ENCODE peak calls at places on chromosome X, in nine cellular contexts. One of them, this sample, is unnamed.

GRCh38 chrX:3345281-3346081 is 971 bp downstream of the MXRA5 start:
- DNase-seq in NAMALWA: no peak
- DNase-seq in activated CD4-positive, alpha-beta T cell treated with anti-CD3 and anti-CD28 coated beads for 4 hours: no peak
- DNase-seq in fibroblast of pulmonary artery: peak
- DNase-seq in NCI-H1417: no peak
- DNase-seq in non-pigmented ciliary epithelial cell: no peak
- DNase-seq in RCC 7860: no peak
- DNase-seq in ecto neural progenitor cell: peak
- DNase-seq in stimulated activated CD4-positive, alpha-beta T cell treated with anti-CD3 and anti-CD28 coated beads, Interleukin-1b, Interleukin-23, amount 100 ng/mL, for 48 hours: no peak
- DNase-seq in this sample: peak

GRCh38 chrX:14997271-14997670 is 124.0 kb downstream of the MOSPD2 start:
- DNase-seq in RCC 7860: no peak
- DNase-seq in stimulated activated CD4-positive, alpha-beta T cell treated with anti-CD3 and anti-CD28 coated beads, Interleukin-1b, Interleukin-23, amount 100 ng/mL, for 48 hours: no peak
- DNase-seq in fibroblast of pulmonary artery: no peak
- DNase-seq in non-pigmented ciliary epithelial cell: no peak
- DNase-seq in activated CD4-positive, alpha-beta T cell treated with anti-CD3 and anti-CD28 coated beads for 4 hours: no peak
- DNase-seq in NAMALWA: no peak
- DNase-seq in NCI-H1417: no peak
- DNase-seq in ecto neural progenitor cell: no peak
- DNase-seq in this sample: no peak

GRCh38 chrX:150507251-150507856 is 61.1 kb upstream of the MTM1 start:
- DNase-seq in fibroblast of pulmonary artery: no peak
- DNase-seq in stimulated activated CD4-positive, alpha-beta T cell treated with anti-CD3 and anti-CD28 coated beads, Interleukin-1b, Interleukin-23, amount 100 ng/mL, for 48 hours: no peak
- DNase-seq in ecto neural progenitor cell: no peak
- DNase-seq in RCC 7860: no peak
- DNase-seq in non-pigmented ciliary epithelial cell: no peak
- DNase-seq in NCI-H1417: no peak
- DNase-seq in activated CD4-positive, alpha-beta T cell treated with anti-CD3 and anti-CD28 coated beads for 4 hours: no peak
- DNase-seq in NAMALWA: no peak
- DNase-seq in this sample: no peak

GRCh38 chrX:23870041-23870440 is 37.7 kb downstream of the APOO start:
- DNase-seq in activated CD4-positive, alpha-beta T cell treated with anti-CD3 and anti-CD28 coated beads for 4 hours: no peak
- DNase-seq in fibroblast of pulmonary artery: no peak
- DNase-seq in NCI-H1417: no peak
- DNase-seq in NAMALWA: no peak
- DNase-seq in RCC 7860: no peak
- DNase-seq in non-pigmented ciliary epithelial cell: no peak
- DNase-seq in ecto neural progenitor cell: no peak
- DNase-seq in stimulated activated CD4-positive, alpha-beta T cell treated with anti-CD3 and anti-CD28 coated beads, Interleukin-1b, Interleukin-23, amount 100 ng/mL, for 48 hours: no peak
- DNase-seq in this sample: no peak

GRCh38 chrX:121642415-121642814 is 595.0 kb downstream of the GLUD2 start:
- DNase-seq in NAMALWA: no peak
- DNase-seq in fibroblast of pulmonary artery: peak
- DNase-seq in NCI-H1417: no peak
- DNase-seq in ecto neural progenitor cell: no peak
- DNase-seq in RCC 7860: peak
- DNase-seq in non-pigmented ciliary epithelial cell: no peak
- DNase-seq in activated CD4-positive, alpha-beta T cell treated with anti-CD3 and anti-CD28 coated beads for 4 hours: no peak
- DNase-seq in stimulated activated CD4-positive, alpha-beta T cell treated with anti-CD3 and anti-CD28 coated beads, Interleukin-1b, Interleukin-23, amount 100 ng/mL, for 48 hours: no peak
- DNase-seq in this sample: no peak

GRCh38 chrX:108699368-108699767 is 37.0 kb downstream of the IRS4 start:
- DNase-seq in ecto neural progenitor cell: no peak
- DNase-seq in stimulated activated CD4-positive, alpha-beta T cell treated with anti-CD3 and anti-CD28 coated beads, Interleukin-1b, Interleukin-23, amount 100 ng/mL, for 48 hours: no peak
- DNase-seq in activated CD4-positive, alpha-beta T cell treated with anti-CD3 and anti-CD28 coated beads for 4 hours: no peak
- DNase-seq in fibroblast of pulmonary artery: peak
- DNase-seq in NAMALWA: peak
- DNase-seq in RCC 7860: no peak
- DNase-seq in NCI-H1417: peak
- DNase-seq in non-pigmented ciliary epithelial cell: no peak
- DNase-seq in this sample: no peak

GRCh38 chrX:68732906-68733493 is 85.5 kb downstream of the STARD8 start:
- DNase-seq in NCI-H1417: peak
- DNase-seq in NAMALWA: peak
- DNase-seq in stimulated activated CD4-positive, alpha-beta T cell treated with anti-CD3 and anti-CD28 coated beads, Interleukin-1b, Interleukin-23, amount 100 ng/mL, for 48 hours: peak
- DNase-seq in ecto neural progenitor cell: peak
- DNase-seq in fibroblast of pulmonary artery: peak
- DNase-seq in RCC 7860: no peak
- DNase-seq in activated CD4-positive, alpha-beta T cell treated with anti-CD3 and anti-CD28 coated beads for 4 hours: peak
- DNase-seq in non-pigmented ciliary epithelial cell: no peak
- DNase-seq in this sample: peak

GRCh38 chrX:149493567-149494562 is 11.2 kb downstream of the IDS start:
- DNase-seq in activated CD4-positive, alpha-beta T cell treated with anti-CD3 and anti-CD28 coated beads for 4 hours: no peak
- DNase-seq in NAMALWA: peak
- DNase-seq in fibroblast of pulmonary artery: no peak
- DNase-seq in RCC 7860: peak
- DNase-seq in non-pigmented ciliary epithelial cell: no peak
- DNase-seq in stimulated activated CD4-positive, alpha-beta T cell treated with anti-CD3 and anti-CD28 coated beads, Interleukin-1b, Interleukin-23, amount 100 ng/mL, for 48 hours: no peak
- DNase-seq in ecto neural progenitor cell: no peak
- DNase-seq in NCI-H1417: no peak
- DNase-seq in this sample: peak

GRCh38 chrX:4805559-4805958 is 1092.1 kb upstream of the PRKX start:
- DNase-seq in non-pigmented ciliary epithelial cell: no peak
- DNase-seq in fibroblast of pulmonary artery: no peak
- DNase-seq in stimulated activated CD4-positive, alpha-beta T cell treated with anti-CD3 and anti-CD28 coated beads, Interleukin-1b, Interleukin-23, amount 100 ng/mL, for 48 hours: no peak
- DNase-seq in RCC 7860: no peak
- DNase-seq in ecto neural progenitor cell: no peak
- DNase-seq in activated CD4-positive, alpha-beta T cell treated with anti-CD3 and anti-CD28 coated beads for 4 hours: no peak
- DNase-seq in NAMALWA: no peak
- DNase-seq in NCI-H1417: no peak
- DNase-seq in this sample: no peak

GRCh38 chrX:153301746-153302145 is 19.8 kb downstream of the PNMA6F start:
- DNase-seq in NCI-H1417: no peak
- DNase-seq in non-pigmented ciliary epithelial cell: no peak
- DNase-seq in NAMALWA: no peak
- DNase-seq in stimulated activated CD4-positive, alpha-beta T cell treated with anti-CD3 and anti-CD28 coated beads, Interleukin-1b, Interleukin-23, amount 100 ng/mL, for 48 hours: no peak
- DNase-seq in ecto neural progenitor cell: no peak
- DNase-seq in RCC 7860: no peak
- DNase-seq in fibroblast of pulmonary artery: no peak
- DNase-seq in activated CD4-positive, alpha-beta T cell treated with anti-CD3 and anti-CD28 coated beads for 4 hours: no peak
- DNase-seq in this sample: no peak

GRCh38 chrX:43970528-43970927 is 2.7 kb downstream of the NDP start:
- DNase-seq in non-pigmented ciliary epithelial cell: no peak
- DNase-seq in stimulated activated CD4-positive, alpha-beta T cell treated with anti-CD3 and anti-CD28 coated beads, Interleukin-1b, Interleukin-23, amount 100 ng/mL, for 48 hours: no peak
- DNase-seq in fibroblast of pulmonary artery: no peak
- DNase-seq in NCI-H1417: no peak
- DNase-seq in ecto neural progenitor cell: no peak
- DNase-seq in NAMALWA: no peak
- DNase-seq in RCC 7860: peak
- DNase-seq in activated CD4-positive, alpha-beta T cell treated with anti-CD3 and anti-CD28 coated beads for 4 hours: no peak
- DNase-seq in this sample: no peak

GRCh38 chrX:114842181-114842580 is 175.2 kb downstream of the IL13RA2 start:
- DNase-seq in NAMALWA: no peak
- DNase-seq in RCC 7860: no peak
- DNase-seq in NCI-H1417: no peak
- DNase-seq in stimulated activated CD4-positive, alpha-beta T cell treated with anti-CD3 and anti-CD28 coated beads, Interleukin-1b, Interleukin-23, amount 100 ng/mL, for 48 hours: no peak
- DNase-seq in fibroblast of pulmonary artery: no peak
- DNase-seq in non-pigmented ciliary epithelial cell: no peak
- DNase-seq in ecto neural progenitor cell: no peak
- DNase-seq in activated CD4-positive, alpha-beta T cell treated with anti-CD3 and anti-CD28 coated beads for 4 hours: no peak
- DNase-seq in this sample: no peak

GRCh38 chrX:40459576-40460158 is 121.1 kb upstream of the ATP6AP2 start:
- DNase-seq in RCC 7860: no peak
- DNase-seq in fibroblast of pulmonary artery: no peak
- DNase-seq in NAMALWA: no peak
- DNase-seq in NCI-H1417: no peak
- DNase-seq in non-pigmented ciliary epithelial cell: no peak
- DNase-seq in stimulated activated CD4-positive, alpha-beta T cell treated with anti-CD3 and anti-CD28 coated beads, Interleukin-1b, Interleukin-23, amount 100 ng/mL, for 48 hours: no peak
- DNase-seq in activated CD4-positive, alpha-beta T cell treated with anti-CD3 and anti-CD28 coated beads for 4 hours: no peak
- DNase-seq in ecto neural progenitor cell: peak
- DNase-seq in this sample: no peak

GRCh38 chrX:18099745-18100144 is 120.9 kb downstream of the BEND2 start:
- DNase-seq in activated CD4-positive, alpha-beta T cell treated with anti-CD3 and anti-CD28 coated beads for 4 hours: no peak
- DNase-seq in fibroblast of pulmonary artery: no peak
- DNase-seq in non-pigmented ciliary epithelial cell: no peak
- DNase-seq in stimulated activated CD4-positive, alpha-beta T cell treated with anti-CD3 and anti-CD28 coated beads, Interleukin-1b, Interleukin-23, amount 100 ng/mL, for 48 hours: no peak
- DNase-seq in NAMALWA: no peak
- DNase-seq in NCI-H1417: no peak
- DNase-seq in ecto neural progenitor cell: no peak
- DNase-seq in RCC 7860: no peak
- DNase-seq in this sample: no peak

GRCh38 chrX:10755477-10756334 is 135.3 kb upstream of the MID1 start:
- DNase-seq in NAMALWA: no peak
- DNase-seq in NCI-H1417: no peak
- DNase-seq in non-pigmented ciliary epithelial cell: peak
- DNase-seq in RCC 7860: peak
- DNase-seq in ecto neural progenitor cell: no peak
- DNase-seq in fibroblast of pulmonary artery: peak
- DNase-seq in activated CD4-positive, alpha-beta T cell treated with anti-CD3 and anti-CD28 coated beads for 4 hours: no peak
- DNase-seq in stimulated activated CD4-positive, alpha-beta T cell treated with anti-CD3 and anti-CD28 coated beads, Interleukin-1b, Interleukin-23, amount 100 ng/mL, for 48 hours: no peak
- DNase-seq in this sample: no peak

GRCh38 chrX:42276982-42277690 is 353.8 kb upstream of the CASK start:
- DNase-seq in activated CD4-positive, alpha-beta T cell treated with anti-CD3 and anti-CD28 coated beads for 4 hours: no peak
- DNase-seq in non-pigmented ciliary epithelial cell: no peak
- DNase-seq in fibroblast of pulmonary artery: no peak
- DNase-seq in stimulated activated CD4-positive, alpha-beta T cell treated with anti-CD3 and anti-CD28 coated beads, Interleukin-1b, Interleukin-23, amount 100 ng/mL, for 48 hours: no peak
- DNase-seq in RCC 7860: no peak
- DNase-seq in ecto neural progenitor cell: no peak
- DNase-seq in NCI-H1417: no peak
- DNase-seq in NAMALWA: no peak
- DNase-seq in this sample: no peak

GRCh38 chrX:34638116-34638515 is 19.0 kb downstream of the TMEM47 start:
- DNase-seq in NAMALWA: peak
- DNase-seq in fibroblast of pulmonary artery: peak
- DNase-seq in NCI-H1417: peak
- DNase-seq in stimulated activated CD4-positive, alpha-beta T cell treated with anti-CD3 and anti-CD28 coated beads, Interleukin-1b, Interleukin-23, amount 100 ng/mL, for 48 hours: no peak
- DNase-seq in non-pigmented ciliary epithelial cell: no peak
- DNase-seq in ecto neural progenitor cell: no peak
- DNase-seq in RCC 7860: peak
- DNase-seq in activated CD4-positive, alpha-beta T cell treated with anti-CD3 and anti-CD28 coated beads for 4 hours: no peak
- DNase-seq in this sample: no peak

GRCh38 chrX:108148524-108148923 is 56.9 kb downstream of the ATG4A start:
- DNase-seq in RCC 7860: no peak
- DNase-seq in fibroblast of pulmonary artery: no peak
- DNase-seq in activated CD4-positive, alpha-beta T cell treated with anti-CD3 and anti-CD28 coated beads for 4 hours: no peak
- DNase-seq in NCI-H1417: no peak
- DNase-seq in NAMALWA: no peak
- DNase-seq in ecto neural progenitor cell: no peak
- DNase-seq in non-pigmented ciliary epithelial cell: no peak
- DNase-seq in stimulated activated CD4-positive, alpha-beta T cell treated with anti-CD3 and anti-CD28 coated beads, Interleukin-1b, Interleukin-23, amount 100 ng/mL, for 48 hours: no peak
- DNase-seq in this sample: no peak

GRCh38 chrX:133859860-133860259 is 125.5 kb downstream of the GPC3 start:
- DNase-seq in RCC 7860: no peak
- DNase-seq in activated CD4-positive, alpha-beta T cell treated with anti-CD3 and anti-CD28 coated beads for 4 hours: no peak
- DNase-seq in fibroblast of pulmonary artery: peak
- DNase-seq in ecto neural progenitor cell: no peak
- DNase-seq in non-pigmented ciliary epithelial cell: no peak
- DNase-seq in stimulated activated CD4-positive, alpha-beta T cell treated with anti-CD3 and anti-CD28 coated beads, Interleukin-1b, Interleukin-23, amount 100 ng/mL, for 48 hours: no peak
- DNase-seq in NAMALWA: no peak
- DNase-seq in NCI-H1417: no peak
- DNase-seq in this sample: no peak

GRCh38 chrX:38811515-38812239 is 10.4 kb downstream of the MID1IP1 start:
- DNase-seq in NCI-H1417: no peak
- DNase-seq in stimulated activated CD4-positive, alpha-beta T cell treated with anti-CD3 and anti-CD28 coated beads, Interleukin-1b, Interleukin-23, amount 100 ng/mL, for 48 hours: no peak
- DNase-seq in RCC 7860: no peak
- DNase-seq in ecto neural progenitor cell: no peak
- DNase-seq in non-pigmented ciliary epithelial cell: no peak
- DNase-seq in activated CD4-positive, alpha-beta T cell treated with anti-CD3 and anti-CD28 coated beads for 4 hours: no peak
- DNase-seq in fibroblast of pulmonary artery: peak
- DNase-seq in NAMALWA: no peak
- DNase-seq in this sample: no peak

GRCh38 chrX:100413231-100413630 is 3.2 kb upstream of the PCDH19 start:
- DNase-seq in activated CD4-positive, alpha-beta T cell treated with anti-CD3 and anti-CD28 coated beads for 4 hours: no peak
- DNase-seq in ecto neural progenitor cell: no peak
- DNase-seq in NAMALWA: peak
- DNase-seq in stimulated activated CD4-positive, alpha-beta T cell treated with anti-CD3 and anti-CD28 coated beads, Interleukin-1b, Interleukin-23, amount 100 ng/mL, for 48 hours: no peak
- DNase-seq in fibroblast of pulmonary artery: peak
- DNase-seq in RCC 7860: peak
- DNase-seq in non-pigmented ciliary epithelial cell: peak
- DNase-seq in NCI-H1417: peak
- DNase-seq in this sample: no peak

GRCh38 chrX:39985551-39985950 is 112.2 kb downstream of the BCOR start:
- DNase-seq in NCI-H1417: no peak
- DNase-seq in activated CD4-positive, alpha-beta T cell treated with anti-CD3 and anti-CD28 coated beads for 4 hours: no peak
- DNase-seq in NAMALWA: no peak
- DNase-seq in non-pigmented ciliary epithelial cell: no peak
- DNase-seq in stimulated activated CD4-positive, alpha-beta T cell treated with anti-CD3 and anti-CD28 coated beads, Interleukin-1b, Interleukin-23, amount 100 ng/mL, for 48 hours: no peak
- DNase-seq in RCC 7860: no peak
- DNase-seq in fibroblast of pulmonary artery: no peak
- DNase-seq in ecto neural progenitor cell: no peak
- DNase-seq in this sample: no peak

GRCh38 chrX:65707153-65707552 is 39.7 kb downstream of the MSN start:
- DNase-seq in activated CD4-positive, alpha-beta T cell treated with anti-CD3 and anti-CD28 coated beads for 4 hours: no peak
- DNase-seq in NCI-H1417: no peak
- DNase-seq in fibroblast of pulmonary artery: peak
- DNase-seq in non-pigmented ciliary epithelial cell: no peak
- DNase-seq in ecto neural progenitor cell: no peak
- DNase-seq in stimulated activated CD4-positive, alpha-beta T cell treated with anti-CD3 and anti-CD28 coated beads, Interleukin-1b, Interleukin-23, amount 100 ng/mL, for 48 hours: no peak
- DNase-seq in RCC 7860: no peak
- DNase-seq in NAMALWA: no peak
- DNase-seq in this sample: no peak

GRCh38 chrX:133475521-133475920 is 60.2 kb upstream of the GPC4 start:
- DNase-seq in activated CD4-positive, alpha-beta T cell treated with anti-CD3 and anti-CD28 coated beads for 4 hours: no peak
- DNase-seq in NAMALWA: no peak
- DNase-seq in NCI-H1417: no peak
- DNase-seq in non-pigmented ciliary epithelial cell: no peak
- DNase-seq in ecto neural progenitor cell: no peak
- DNase-seq in fibroblast of pulmonary artery: no peak
- DNase-seq in stimulated activated CD4-positive, alpha-beta T cell treated with anti-CD3 and anti-CD28 coated beads, Interleukin-1b, Interleukin-23, amount 100 ng/mL, for 48 hours: no peak
- DNase-seq in RCC 7860: no peak
- DNase-seq in this sample: no peak

GRCh38 chrX:2595258-2595657 is 94.5 kb upstream of the DHRSX start:
- DNase-seq in stimulated activated CD4-positive, alpha-beta T cell treated with anti-CD3 and anti-CD28 coated beads, Interleukin-1b, Interleukin-23, amount 100 ng/mL, for 48 hours: no peak
- DNase-seq in NCI-H1417: no peak
- DNase-seq in fibroblast of pulmonary artery: peak
- DNase-seq in activated CD4-positive, alpha-beta T cell treated with anti-CD3 and anti-CD28 coated beads for 4 hours: no peak
- DNase-seq in non-pigmented ciliary epithelial cell: no peak
- DNase-seq in NAMALWA: no peak
- DNase-seq in ecto neural progenitor cell: no peak
- DNase-seq in RCC 7860: no peak
- DNase-seq in this sample: no peak

GRCh38 chrX:11968991-11969390 is 169.3 kb upstream of the FRMPD4 start:
- DNase-seq in activated CD4-positive, alpha-beta T cell treated with anti-CD3 and anti-CD28 coated beads for 4 hours: no peak
- DNase-seq in fibroblast of pulmonary artery: peak
- DNase-seq in NCI-H1417: no peak
- DNase-seq in stimulated activated CD4-positive, alpha-beta T cell treated with anti-CD3 and anti-CD28 coated beads, Interleukin-1b, Interleukin-23, amount 100 ng/mL, for 48 hours: no peak
- DNase-seq in NAMALWA: no peak
- DNase-seq in non-pigmented ciliary epithelial cell: no peak
- DNase-seq in ecto neural progenitor cell: no peak
- DNase-seq in RCC 7860: no peak
- DNase-seq in this sample: no peak

GRCh38 chrX:118928126-118928525 is 46.3 kb upstream of the LONRF3 start:
- DNase-seq in non-pigmented ciliary epithelial cell: no peak
- DNase-seq in NAMALWA: no peak
- DNase-seq in NCI-H1417: no peak
- DNase-seq in RCC 7860: no peak
- DNase-seq in activated CD4-positive, alpha-beta T cell treated with anti-CD3 and anti-CD28 coated beads for 4 hours: no peak
- DNase-seq in stimulated activated CD4-positive, alpha-beta T cell treated with anti-CD3 and anti-CD28 coated beads, Interleukin-1b, Interleukin-23, amount 100 ng/mL, for 48 hours: no peak
- DNase-seq in fibroblast of pulmonary artery: peak
- DNase-seq in ecto neural progenitor cell: no peak
- DNase-seq in this sample: no peak

GRCh38 chrX:104309169-104309568 is 54.4 kb upstream of the ESX1 start:
- DNase-seq in activated CD4-positive, alpha-beta T cell treated with anti-CD3 and anti-CD28 coated beads for 4 hours: no peak
- DNase-seq in NAMALWA: no peak
- DNase-seq in ecto neural progenitor cell: no peak
- DNase-seq in non-pigmented ciliary epithelial cell: no peak
- DNase-seq in NCI-H1417: no peak
- DNase-seq in RCC 7860: no peak
- DNase-seq in stimulated activated CD4-positive, alpha-beta T cell treated with anti-CD3 and anti-CD28 coated beads, Interleukin-1b, Interleukin-23, amount 100 ng/mL, for 48 hours: no peak
- DNase-seq in fibroblast of pulmonary artery: no peak
- DNase-seq in this sample: no peak

GRCh38 chrX:76605390-76605789 is 177.9 kb downstream of the MAGEE1 start:
- DNase-seq in fibroblast of pulmonary artery: no peak
- DNase-seq in NCI-H1417: no peak
- DNase-seq in RCC 7860: no peak
- DNase-seq in activated CD4-positive, alpha-beta T cell treated with anti-CD3 and anti-CD28 coated beads for 4 hours: no peak
- DNase-seq in non-pigmented ciliary epithelial cell: no peak
- DNase-seq in NAMALWA: no peak
- DNase-seq in ecto neural progenitor cell: no peak
- DNase-seq in stimulated activated CD4-positive, alpha-beta T cell treated with anti-CD3 and anti-CD28 coated beads, Interleukin-1b, Interleukin-23, amount 100 ng/mL, for 48 hours: no peak
- DNase-seq in this sample: no peak

GRCh38 chrX:136130931-136131843 is 16.1 kb upstream of the FHL1 start:
- DNase-seq in activated CD4-positive, alpha-beta T cell treated with anti-CD3 and anti-CD28 coated beads for 4 hours: no peak
- DNase-seq in ecto neural progenitor cell: no peak
- DNase-seq in stimulated activated CD4-positive, alpha-beta T cell treated with anti-CD3 and anti-CD28 coated beads, Interleukin-1b, Interleukin-23, amount 100 ng/mL, for 48 hours: peak
- DNase-seq in NAMALWA: no peak
- DNase-seq in RCC 7860: peak
- DNase-seq in NCI-H1417: no peak
- DNase-seq in fibroblast of pulmonary artery: peak
- DNase-seq in non-pigmented ciliary epithelial cell: peak
- DNase-seq in this sample: no peak

GRCh38 chrX:100447563-100448397 is 37.7 kb upstream of the PCDH19 start:
- DNase-seq in stimulated activated CD4-positive, alpha-beta T cell treated with anti-CD3 and anti-CD28 coated beads, Interleukin-1b, Interleukin-23, amount 100 ng/mL, for 48 hours: no peak
- DNase-seq in NCI-H1417: peak
- DNase-seq in non-pigmented ciliary epithelial cell: no peak
- DNase-seq in ecto neural progenitor cell: peak
- DNase-seq in NAMALWA: peak
- DNase-seq in fibroblast of pulmonary artery: peak
- DNase-seq in activated CD4-positive, alpha-beta T cell treated with anti-CD3 and anti-CD28 coated beads for 4 hours: peak
- DNase-seq in RCC 7860: no peak
- DNase-seq in this sample: no peak

This sample was measured in left lung.